ENCODE peak calls at places on chromosome 4, in six cellular contexts. N is T-cell, I is uterus, H is psoas muscle, M is heart left ventricle, D is HT1080. X is an unnamed sample.

GRCh38 chr4:6021831-6022606 is 3.8 kb upstream of the C4orf50 start:
- DNase-seq in N (no peak), I (no peak), H (no peak), M (no peak), D (no peak), X (no peak)

GRCh38 chr4:24470681-24471622 is 113.4 kb downstream of the DHX15 start:
- DNase-seq in N (no peak), I (peak; percentile 58), H (peak; percentile 67), M (peak; percentile 68), D (peak; percentile 25), X (no peak)

GRCh38 chr4:2301806-2302205 is 39.9 kb upstream of the MXD4 start:
- DNase-seq in N (no peak), I (no peak), H (no peak), M (no peak), D (no peak), X (no peak)

GRCh38 chr4:69760455-69760854 is at the start of gene SULT1B1:
- DNase-seq in N (peak; percentile 71), I (no peak), H (no peak), M (peak; percentile 18), D (peak; percentile 46), X (no peak)

GRCh38 chr4:109945056-109945455 is 32.4 kb downstream of the EGF start:
- DNase-seq in N (no peak), I (no peak), H (peak; percentile 59), M (no peak), D (peak; percentile 85), X (peak; percentile 52)

GRCh38 chr4:104971458-104971857 is 175.2 kb upstream of the TET2 start:
- DNase-seq in N (no peak), I (no peak), H (no peak), M (no peak), D (peak; percentile 34), X (no peak)

GRCh38 chr4:182432819-182433218 is 189.6 kb downstream of the TENM3 start:
- DNase-seq in N (no peak), I (no peak), H (no peak), M (no peak), D (no peak), X (no peak)

GRCh38 chr4:7664106-7664505 is 229.4 kb upstream of the PSAPL1 start:
- DNase-seq in N (no peak), I (no peak), H (peak; percentile 21), M (no peak), D (no peak), X (no peak)

GRCh38 chr4:90127706-90128345 is 632 bp downstream of the CCSER1 start:
- DNase-seq in N (no peak), I (peak; percentile 16), H (peak; percentile 41), M (peak; percentile 24), D (no peak), X (no peak)

GRCh38 chr4:48334900-48335384 is 6.4 kb upstream of the SLAIN2 start:
- DNase-seq in N (no peak), I (no peak), H (no peak), M (no peak), D (no peak), X (no peak)

GRCh38 chr4:54090804-54091623 is 8.9 kb upstream of the GSX2 start:
- DNase-seq in N (no peak), I (peak; percentile 40), H (peak; percentile 50), M (peak; percentile 54), D (no peak), X (peak; percentile 32)

GRCh38 chr4:127540497-127541026 is 92.2 kb upstream of the INTU start:
- DNase-seq in N (no peak), I (no peak), H (no peak), M (no peak), D (no peak), X (no peak)

GRCh38 chr4:153476829-153477574 is 10.8 kb downstream of the TMEM131L start:
- DNase-seq in N (no peak), I (no peak), H (no peak), M (no peak), D (no peak), X (no peak)

GRCh38 chr4:8906991-8907595 is 35.5 kb upstream of the HMX1 start:
- DNase-seq in N (no peak), I (no peak), H (no peak), M (peak; percentile 6), D (no peak), X (no peak)

GRCh38 chr4:149897784-149898183 is 82.1 kb upstream of the IQCM start:
- DNase-seq in N (no peak), I (no peak), H (no peak), M (no peak), D (peak; percentile 20), X (no peak)

GRCh38 chr4:151857368-151857767 is 96.6 kb upstream of the GATB start:
- DNase-seq in N (no peak), I (no peak), H (no peak), M (no peak), D (no peak), X (no peak)

GRCh38 chr4:22410645-22411247 is 105.1 kb downstream of the ADGRA3 start:
- DNase-seq in N (no peak), I (no peak), H (no peak), M (no peak), D (no peak), X (no peak)

GRCh38 chr4:21811576-21811975 is 137.0 kb downstream of the KCNIP4 start:
- DNase-seq in N (no peak), I (no peak), H (no peak), M (no peak), D (peak; percentile 34), X (no peak)

GRCh38 chr4:103443324-103443723 is 245.2 kb upstream of the CENPE start:
- DNase-seq in N (no peak), I (no peak), H (no peak), M (no peak), D (peak; percentile 24), X (no peak)

GRCh38 chr4:99947608-99948007 is 1.2 kb upstream of the DNAJB14 start:
- DNase-seq in N (no peak), I (no peak), H (no peak), M (no peak), D (no peak), X (no peak)